ENCODE peak calls at places on chromosome 13, in seven cellular contexts. B is GM12878, Y is K562, G is HepG2, A is H1, L is HCT116, E is SK-N-SH. T is an unnamed sample.

GRCh38 chr13:51726446-51727185 is 77.3 kb downstream of the DHRS12 start:
- DNase-seq in Y (no peak), E (no peak), L (no peak), B (no peak), A (no peak), G (no peak), T (no peak)

GRCh38 chr13:112580211-112580610 is 7.7 kb downstream of the TUBGCP3 start:
- DNase-seq in G (no peak), A (no peak), Y (no peak), E (no peak), B (no peak), L (no peak), T (no peak)

GRCh38 chr13:23705578-23705977 is 135.4 kb downstream of the TNFRSF19 start:
- DNase-seq in G (peak; percentile 42), Y (no peak), A (no peak), E (no peak), L (no peak), B (no peak), T (no peak)

GRCh38 chr13:85313761-85314503 is 485.3 kb downstream of the SLITRK6 start:
- DNase-seq in E (peak; percentile 24), Y (no peak), A (no peak), B (no peak), G (no peak), L (peak; percentile 62), T (no peak)

GRCh38 chr13:110628952-110629701 is 13.8 kb downstream of the NAXD start:
- DNase-seq in G (no peak), B (no peak), E (peak; percentile 77), Y (no peak), L (no peak), A (no peak), T (no peak)

GRCh38 chr13:21546372-21546771 is 57.6 kb downstream of the MICU2 start:
- DNase-seq in A (no peak), G (no peak), Y (no peak), B (no peak), L (no peak), E (no peak), T (no peak)

GRCh38 chr13:43991773-43992201 is 112.1 kb downstream of the LACC1 start:
- DNase-seq in B (no peak), E (no peak), A (no peak), G (no peak), L (no peak), Y (no peak), T (no peak)

GRCh38 chr13:73672492-73672891 is 461.7 kb downstream of the KLF12 start:
- DNase-seq in G (peak; percentile 2), A (no peak), L (no peak), Y (no peak), B (no peak), E (no peak), T (no peak)

GRCh38 chr13:52850396-52851152 is 2.1 kb upstream of the PCDH8 start:
- DNase-seq in B (no peak), G (peak; percentile 25), Y (no peak), L (no peak), E (peak; percentile 71), A (peak; percentile 72), T (peak; percentile 89)

GRCh38 chr13:98599502-98600328 is 22.8 kb upstream of the STK24 start:
- DNase-seq in E (no peak), Y (no peak), L (no peak), B (no peak), A (no peak), G (peak; percentile 54), T (peak; percentile 34)

GRCh38 chr13:58190578-58190977 is 559.0 kb downstream of the PCDH17 start:
- DNase-seq in E (no peak), L (no peak), Y (no peak), G (no peak), B (no peak), A (no peak), T (no peak)

GRCh38 chr13:20847298-20847697 is 55.2 kb downstream of the XPO4 start:
- DNase-seq in E (no peak), B (no peak), Y (peak; percentile 7), A (no peak), G (no peak), L (no peak), T (no peak)

GRCh38 chr13:106561551-106562170 is 6.3 kb downstream of the ARGLU1 start:
- DNase-seq in B (peak; percentile 55), Y (no peak), L (no peak), G (no peak), E (no peak), A (no peak), T (no peak)

GRCh38 chr13:38872693-38873092 is 117.9 kb downstream of the STOML3 start:
- DNase-seq in A (peak; percentile 51), B (no peak), E (peak; percentile 41), Y (peak; percentile 39), L (peak; percentile 42), G (peak; percentile 35), T (peak; percentile 77)

GRCh38 chr13:68369739-68370138 is 1139.6 kb upstream of the PCDH9 start:
- DNase-seq in B (no peak), E (no peak), A (no peak), L (no peak), G (peak; percentile 49), Y (no peak), T (peak; percentile 51)

GRCh38 chr13:48819889-48820288 is 155.8 kb upstream of the FNDC3A start:
- DNase-seq in L (no peak), G (no peak), E (no peak), A (no peak), B (no peak), Y (no peak), T (no peak)

GRCh38 chr13:91142572-91142971 is 204.9 kb upstream of the MIR17HG start:
- DNase-seq in A (no peak), E (no peak), B (no peak), G (no peak), Y (no peak), L (no peak), T (no peak)

GRCh38 chr13:33455291-33455690 is 169.7 kb upstream of the STARD13 start:
- DNase-seq in Y (no peak), E (no peak), B (no peak), L (no peak), A (no peak), G (no peak), T (no peak)
- TF ChIP-seq JUND in Y (no peak), E (no peak), B (no peak), L (no peak), A (no peak), G (no peak), T (no peak)

DNA sequence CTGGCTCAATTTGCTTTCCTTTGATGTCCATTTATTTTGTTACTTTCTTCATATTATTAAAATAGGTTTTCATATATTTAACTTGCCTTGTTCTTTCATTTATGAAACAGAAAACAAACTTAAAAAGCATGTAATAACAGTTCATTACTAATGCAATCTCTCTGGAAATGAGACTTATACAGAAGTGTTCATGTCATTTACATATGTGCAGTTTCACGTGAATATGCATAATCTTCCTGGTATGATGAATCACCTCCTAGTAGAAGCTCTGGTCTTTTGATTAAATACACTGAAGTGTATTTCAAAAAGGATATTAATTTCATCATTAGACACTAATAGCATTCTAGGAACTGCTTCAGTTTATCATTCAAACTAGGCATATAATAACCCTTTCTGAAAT is 4.3 kb downstream of the AMER2 start:
- DNase-seq in Y (no peak), E (no peak), L (no peak), G (no peak), A (no peak), B (no peak), T (no peak)
- TF ChIP-seq JUND in Y (no peak), E (no peak), L (no peak), G (no peak), A (no peak), B (no peak), T (no peak)

GRCh38 chr13:74927823-74928222 is 554.1 kb downstream of the TBC1D4 start:
- DNase-seq in Y (no peak), L (no peak), G (no peak), E (no peak), B (no peak), A (no peak), T (no peak)

GRCh38 chr13:74931698-74932433 is 550.1 kb downstream of the TBC1D4 start:
- DNase-seq in L (no peak), G (no peak), B (no peak), Y (no peak), E (peak; percentile 35), A (no peak), T (no peak)

GRCh38 chr13:74929436-74929835 is 552.5 kb downstream of the TBC1D4 start:
- DNase-seq in A (no peak), B (no peak), E (no peak), Y (no peak), L (no peak), G (no peak), T (no peak)

GRCh38 chr13:74930402-74931165 is 551.4 kb downstream of the TBC1D4 start:
- DNase-seq in E (no peak), B (no peak), A (no peak), Y (no peak), G (no peak), L (no peak), T (no peak)
- TF ChIP-seq JUND in E (peak; percentile 42), B (no peak), A (no peak), Y (no peak), G (no peak), L (no peak), T (no peak)

DNA sequence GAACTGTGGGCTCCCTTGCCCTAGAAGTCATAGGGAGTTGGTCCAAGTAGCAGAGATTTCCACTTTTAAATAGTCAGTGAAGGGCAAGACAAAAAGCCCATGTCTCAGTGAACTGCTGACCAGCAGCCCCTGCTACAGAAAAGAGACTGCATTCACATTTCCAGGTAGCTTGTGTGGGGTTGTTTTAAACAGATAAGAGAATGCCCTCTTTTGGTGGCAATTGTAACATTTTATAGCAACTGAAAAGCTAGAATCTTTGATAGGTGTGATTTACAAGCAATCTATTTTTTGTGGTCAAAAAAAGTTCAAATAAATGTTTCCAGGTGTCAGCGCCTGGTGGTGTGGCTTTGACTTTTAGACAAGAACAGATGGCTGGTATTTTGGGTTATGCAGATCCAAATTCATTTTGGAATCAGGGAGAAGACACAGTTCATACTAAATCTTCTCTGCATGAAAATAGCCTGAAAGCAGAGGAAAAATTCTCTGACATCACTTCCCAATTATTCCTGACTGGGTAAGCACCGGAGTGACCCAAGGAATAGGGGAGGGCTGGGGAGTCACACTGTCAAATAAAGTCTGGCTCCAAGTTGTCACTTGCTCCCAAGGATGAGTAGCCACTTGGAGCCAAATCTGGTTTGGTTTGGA is 26.2 kb upstream of the GPR12 start:
- DNase-seq in G (no peak), Y (no peak), E (no peak), B (no peak), A (no peak), L (no peak), T (no peak)
- TF ChIP-seq JUND in G (no peak), Y (no peak), E (no peak), B (no peak), A (no peak), L (no peak), T (no peak)

DNA sequence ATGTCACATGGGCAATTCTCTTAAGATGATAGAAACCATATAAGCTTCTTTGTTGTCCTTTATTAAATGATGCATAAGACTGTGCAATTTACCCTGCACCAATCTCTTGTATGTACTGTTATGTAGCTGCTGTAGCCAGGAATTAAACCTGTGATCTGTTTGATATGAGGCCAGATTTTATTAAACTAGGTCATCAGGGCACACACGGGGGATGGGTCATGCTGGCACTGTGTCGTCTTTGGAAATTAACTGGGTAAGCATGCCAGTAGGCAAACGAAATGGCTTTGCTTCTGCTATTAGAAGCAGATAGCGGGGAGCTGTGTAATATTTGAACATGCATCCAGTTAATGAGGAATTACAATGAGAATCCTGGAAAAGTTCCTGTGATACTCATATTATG is 23.5 kb downstream of the MTUS2 start:
- DNase-seq in B (no peak), G (no peak), L (no peak), E (no peak), Y (no peak), A (no peak), T (no peak)
- TF ChIP-seq JUND in B (no peak), G (no peak), L (no peak), E (no peak), Y (no peak), A (no peak), T (no peak)

T was measured in T47D.